ENCODE peak calls at places on chromosomes 3 and 15, in seven cellular contexts. One of them, this sample, is unnamed.

GRCh38 chr15:63905558-63906265 is 72.0 kb upstream of the HERC1 start:
- DNase-seq in transverse colon: no peak
- DNase-seq in fibroblast of lung: no peak
- DNase-seq in ovary: peak; percentile 1
- DNase-seq in adrenal gland: no peak
- DNase-seq in psoas muscle: no peak
- DNase-seq in body of pancreas: no peak
- DNase-seq in this sample: no peak

GRCh38 chr3:150412599-150413069 is 4.5 kb downstream of the TSC22D2 start:
- DNase-seq in adrenal gland: no peak
- DNase-seq in ovary: no peak
- DNase-seq in psoas muscle: no peak
- DNase-seq in fibroblast of lung: peak; percentile 89
- DNase-seq in body of pancreas: no peak
- DNase-seq in transverse colon: no peak
- DNase-seq in this sample: no peak

GRCh38 chr3:88188436-88188835 is 38.7 kb downstream of the C3orf38 start:
- DNase-seq in fibroblast of lung: peak; percentile 29
- DNase-seq in ovary: no peak
- DNase-seq in adrenal gland: no peak
- DNase-seq in psoas muscle: peak; percentile 75
- DNase-seq in body of pancreas: no peak
- DNase-seq in transverse colon: no peak
- DNase-seq in this sample: no peak

GRCh38 chr3:98350082-98350481 is 3.6 kb upstream of the OR5K4 start:
- DNase-seq in adrenal gland: no peak
- DNase-seq in transverse colon: no peak
- DNase-seq in ovary: no peak
- DNase-seq in body of pancreas: no peak
- DNase-seq in psoas muscle: no peak
- DNase-seq in fibroblast of lung: no peak
- DNase-seq in this sample: no peak

GRCh38 chr3:49668414-49668797 is 5.7 kb upstream of the APEH start:
- DNase-seq in body of pancreas: no peak
- DNase-seq in adrenal gland: no peak
- DNase-seq in psoas muscle: no peak
- DNase-seq in ovary: no peak
- DNase-seq in transverse colon: no peak
- DNase-seq in fibroblast of lung: no peak
- DNase-seq in this sample: peak; percentile 43

GRCh38 chr15:41483519-41483918 is 10.2 kb upstream of the ITPKA start:
- DNase-seq in psoas muscle: no peak
- DNase-seq in body of pancreas: no peak
- DNase-seq in adrenal gland: no peak
- DNase-seq in fibroblast of lung: no peak
- DNase-seq in ovary: no peak
- DNase-seq in transverse colon: no peak
- DNase-seq in this sample: no peak

GRCh38 chr3:127959873-127960272 is 44.8 kb downstream of the KBTBD12 start:
- DNase-seq in ovary: no peak
- DNase-seq in adrenal gland: peak; percentile 34
- DNase-seq in transverse colon: peak; percentile 11
- DNase-seq in psoas muscle: no peak
- DNase-seq in body of pancreas: peak; percentile 50
- DNase-seq in fibroblast of lung: peak; percentile 17
- DNase-seq in this sample: peak; percentile 84

GRCh38 chr3:15611018-15611417 is 9.5 kb downstream of the BTD start:
- DNase-seq in transverse colon: no peak
- DNase-seq in psoas muscle: no peak
- DNase-seq in body of pancreas: peak; percentile 21
- DNase-seq in ovary: no peak
- DNase-seq in adrenal gland: no peak
- DNase-seq in fibroblast of lung: no peak
- DNase-seq in this sample: no peak

GRCh38 chr15:56919708-56920637 is 1.5 kb downstream of the TCF12 start:
- DNase-seq in body of pancreas: peak; percentile 22
- DNase-seq in fibroblast of lung: peak; percentile 76
- DNase-seq in psoas muscle: peak; percentile 69
- DNase-seq in transverse colon: peak; percentile 28
- DNase-seq in ovary: peak; percentile 70
- DNase-seq in adrenal gland: peak; percentile 33
- DNase-seq in this sample: peak; percentile 38

GRCh38 chr15:61299060-61299763 is 70.1 kb upstream of the RORA start:
- DNase-seq in ovary: no peak
- DNase-seq in psoas muscle: no peak
- DNase-seq in transverse colon: peak; percentile 9
- DNase-seq in adrenal gland: no peak
- DNase-seq in fibroblast of lung: no peak
- DNase-seq in body of pancreas: peak; percentile 13
- DNase-seq in this sample: no peak

GRCh38 chr3:100068758-100069345 is 45.4 kb downstream of the FILIP1L start:
- DNase-seq in body of pancreas: peak; percentile 75
- DNase-seq in adrenal gland: peak; percentile 85
- DNase-seq in psoas muscle: peak; percentile 88
- DNase-seq in fibroblast of lung: peak; percentile 76
- DNase-seq in ovary: peak; percentile 82
- DNase-seq in transverse colon: peak; percentile 83
- DNase-seq in this sample: peak; percentile 80

GRCh38 chr3:182241777-182242556 is 530.2 kb downstream of the SOX2 start:
- DNase-seq in body of pancreas: peak; percentile 21
- DNase-seq in ovary: peak; percentile 70
- DNase-seq in transverse colon: no peak
- DNase-seq in adrenal gland: peak; percentile 56
- DNase-seq in fibroblast of lung: peak; percentile 97
- DNase-seq in psoas muscle: peak; percentile 75
- DNase-seq in this sample: no peak

GRCh38 chr3:149388001-149388435 is 10.6 kb upstream of the TM4SF1 start:
- DNase-seq in adrenal gland: no peak
- DNase-seq in fibroblast of lung: peak; percentile 95
- DNase-seq in body of pancreas: no peak
- DNase-seq in transverse colon: no peak
- DNase-seq in ovary: no peak
- DNase-seq in psoas muscle: no peak
- DNase-seq in this sample: no peak

GRCh38 chr3:141355242-141355641 is 13.1 kb upstream of the ZBTB38 start:
- DNase-seq in body of pancreas: no peak
- DNase-seq in ovary: no peak
- DNase-seq in psoas muscle: no peak
- DNase-seq in transverse colon: no peak
- DNase-seq in fibroblast of lung: no peak
- DNase-seq in adrenal gland: no peak
- DNase-seq in this sample: no peak

GRCh38 chr3:182063742-182064141 is 352.0 kb downstream of the SOX2 start:
- DNase-seq in adrenal gland: no peak
- DNase-seq in body of pancreas: no peak
- DNase-seq in ovary: no peak
- DNase-seq in psoas muscle: no peak
- DNase-seq in fibroblast of lung: no peak
- DNase-seq in transverse colon: no peak
- DNase-seq in this sample: no peak

GRCh38 chr15:88400069-88400468 is 67.1 kb downstream of the MRPL46 start:
- DNase-seq in adrenal gland: no peak
- DNase-seq in fibroblast of lung: no peak
- DNase-seq in transverse colon: no peak
- DNase-seq in ovary: no peak
- DNase-seq in psoas muscle: no peak
- DNase-seq in body of pancreas: no peak
- DNase-seq in this sample: no peak

GRCh38 chr3:127276995-127277394 is 10.9 kb downstream of the PRR20G start:
- DNase-seq in adrenal gland: no peak
- DNase-seq in fibroblast of lung: no peak
- DNase-seq in body of pancreas: no peak
- DNase-seq in ovary: no peak
- DNase-seq in psoas muscle: no peak
- DNase-seq in transverse colon: no peak
- DNase-seq in this sample: no peak

GRCh38 chr15:55685292-55685691 is 57.7 kb downstream of the PRTG start:
- DNase-seq in body of pancreas: no peak
- DNase-seq in transverse colon: no peak
- DNase-seq in fibroblast of lung: no peak
- DNase-seq in adrenal gland: no peak
- DNase-seq in ovary: no peak
- DNase-seq in psoas muscle: no peak
- DNase-seq in this sample: no peak

GRCh38 chr3:123743121-123743520 is 141.0 kb downstream of the MYLK start:
- DNase-seq in fibroblast of lung: peak; percentile 28
- DNase-seq in psoas muscle: no peak
- DNase-seq in ovary: no peak
- DNase-seq in transverse colon: no peak
- DNase-seq in body of pancreas: no peak
- DNase-seq in adrenal gland: no peak
- DNase-seq in this sample: no peak

GRCh38 chr3:158768881-158769518 is 32.9 kb upstream of the MFSD1 start:
- DNase-seq in ovary: no peak
- DNase-seq in adrenal gland: no peak
- DNase-seq in transverse colon: peak; percentile 11
- DNase-seq in psoas muscle: no peak
- DNase-seq in body of pancreas: no peak
- DNase-seq in fibroblast of lung: peak; percentile 98
- DNase-seq in this sample: peak; percentile 77

GRCh38 chr3:150762662-150763121 is 277 bp downstream of the SIAH2 start:
- DNase-seq in transverse colon: no peak
- DNase-seq in ovary: no peak
- DNase-seq in body of pancreas: no peak
- DNase-seq in fibroblast of lung: no peak
- DNase-seq in adrenal gland: no peak
- DNase-seq in psoas muscle: no peak
- DNase-seq in this sample: no peak

DNA sequence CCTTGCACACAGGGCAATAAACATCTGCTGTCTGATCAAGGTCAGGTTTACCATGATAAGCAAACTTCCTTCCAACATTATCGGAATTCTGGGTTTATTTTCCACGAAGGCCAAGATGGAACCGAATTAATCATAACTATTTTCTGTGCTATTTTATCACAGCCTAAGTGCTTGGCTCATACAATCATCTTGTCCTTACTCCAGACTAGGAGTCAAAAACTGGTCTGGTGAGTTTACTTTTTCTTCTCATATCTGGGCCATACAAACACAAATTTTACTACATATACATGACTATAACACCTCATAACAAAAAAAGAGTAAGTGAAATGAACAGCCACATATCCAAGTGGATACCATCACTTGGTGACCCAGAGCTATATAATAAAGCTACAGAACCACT is 2.3 kb downstream of the FBN1 start:
- DNase-seq in ovary: no peak
- DNase-seq in psoas muscle: no peak
- DNase-seq in body of pancreas: no peak
- DNase-seq in adrenal gland: no peak
- DNase-seq in transverse colon: no peak
- DNase-seq in fibroblast of lung: no peak
- DNase-seq in this sample: no peak
- H3K4me1 ChIP-seq in ovary: peaks cover 5% of the 10 kb centered on the region
- H3K4me1 ChIP-seq in psoas muscle: peaks cover 3% of the 10 kb centered on the region
- H3K4me1 ChIP-seq in body of pancreas: peaks cover 19% of the 10 kb centered on the region
- H3K4me1 ChIP-seq in adrenal gland: peaks cover 12% of the 10 kb centered on the region
- H3K4me1 ChIP-seq in transverse colon: no peaks in the 10 kb centered on the region
- H3K4me1 ChIP-seq in fibroblast of lung: peaks cover 11% of the 10 kb centered on the region
- H3K4me1 ChIP-seq in this sample: no peaks in the 10 kb centered on the region

GRCh38 chr3:25040739-25041138 is 387.3 kb upstream of the RARB start:
- DNase-seq in adrenal gland: no peak
- DNase-seq in ovary: no peak
- DNase-seq in fibroblast of lung: peak; percentile 57
- DNase-seq in psoas muscle: no peak
- DNase-seq in transverse colon: no peak
- DNase-seq in body of pancreas: no peak
- DNase-seq in this sample: no peak

GRCh38 chr3:25043757-25044156 is 384.3 kb upstream of the RARB start:
- DNase-seq in transverse colon: no peak
- DNase-seq in adrenal gland: no peak
- DNase-seq in psoas muscle: no peak
- DNase-seq in ovary: no peak
- DNase-seq in body of pancreas: no peak
- DNase-seq in fibroblast of lung: no peak
- DNase-seq in this sample: no peak

GRCh38 chr3:25044762-25045161 is 383.3 kb upstream of the RARB start:
- DNase-seq in psoas muscle: no peak
- DNase-seq in adrenal gland: no peak
- DNase-seq in transverse colon: no peak
- DNase-seq in ovary: no peak
- DNase-seq in body of pancreas: no peak
- DNase-seq in fibroblast of lung: no peak
- DNase-seq in this sample: no peak

GRCh38 chr3:25043181-25043580 is 384.9 kb upstream of the RARB start:
- DNase-seq in psoas muscle: no peak
- DNase-seq in ovary: no peak
- DNase-seq in body of pancreas: no peak
- DNase-seq in adrenal gland: no peak
- DNase-seq in fibroblast of lung: no peak
- DNase-seq in transverse colon: no peak
- DNase-seq in this sample: no peak

GRCh38 chr3:25041871-25042584 is 386.0 kb upstream of the RARB start:
- DNase-seq in adrenal gland: no peak
- DNase-seq in fibroblast of lung: no peak
- DNase-seq in ovary: no peak
- DNase-seq in body of pancreas: no peak
- DNase-seq in psoas muscle: no peak
- DNase-seq in transverse colon: no peak
- DNase-seq in this sample: no peak
- TF ChIP-seq CTCF in adrenal gland: no peak
- TF ChIP-seq CTCF in fibroblast of lung: peak; percentile 5
- TF ChIP-seq CTCF in ovary: no peak
- TF ChIP-seq CTCF in body of pancreas: no peak
- TF ChIP-seq CTCF in psoas muscle: no peak
- TF ChIP-seq CTCF in transverse colon: no peak
- TF ChIP-seq CTCF in this sample: no peak

GRCh38 chr15:66388576-66388975 is 1.9 kb downstream of the MAP2K1 start:
- DNase-seq in ovary: no peak
- DNase-seq in body of pancreas: no peak
- DNase-seq in psoas muscle: no peak
- DNase-seq in transverse colon: no peak
- DNase-seq in fibroblast of lung: no peak
- DNase-seq in adrenal gland: no peak
- DNase-seq in this sample: no peak
- H3K4me3 ChIP-seq in ovary: no peak overlapping the region
- H3K4me3 ChIP-seq in body of pancreas: no peak overlapping the region
- H3K4me3 ChIP-seq in psoas muscle: peak overlapping the region; percentile 94
- H3K4me3 ChIP-seq in transverse colon: peak overlapping the region; percentile 81
- H3K4me3 ChIP-seq in fibroblast of lung: peak overlapping the region; percentile 90
- H3K4me3 ChIP-seq in adrenal gland: no peak overlapping the region
- H3K4me3 ChIP-seq in this sample: no peak overlapping the region

DNA sequence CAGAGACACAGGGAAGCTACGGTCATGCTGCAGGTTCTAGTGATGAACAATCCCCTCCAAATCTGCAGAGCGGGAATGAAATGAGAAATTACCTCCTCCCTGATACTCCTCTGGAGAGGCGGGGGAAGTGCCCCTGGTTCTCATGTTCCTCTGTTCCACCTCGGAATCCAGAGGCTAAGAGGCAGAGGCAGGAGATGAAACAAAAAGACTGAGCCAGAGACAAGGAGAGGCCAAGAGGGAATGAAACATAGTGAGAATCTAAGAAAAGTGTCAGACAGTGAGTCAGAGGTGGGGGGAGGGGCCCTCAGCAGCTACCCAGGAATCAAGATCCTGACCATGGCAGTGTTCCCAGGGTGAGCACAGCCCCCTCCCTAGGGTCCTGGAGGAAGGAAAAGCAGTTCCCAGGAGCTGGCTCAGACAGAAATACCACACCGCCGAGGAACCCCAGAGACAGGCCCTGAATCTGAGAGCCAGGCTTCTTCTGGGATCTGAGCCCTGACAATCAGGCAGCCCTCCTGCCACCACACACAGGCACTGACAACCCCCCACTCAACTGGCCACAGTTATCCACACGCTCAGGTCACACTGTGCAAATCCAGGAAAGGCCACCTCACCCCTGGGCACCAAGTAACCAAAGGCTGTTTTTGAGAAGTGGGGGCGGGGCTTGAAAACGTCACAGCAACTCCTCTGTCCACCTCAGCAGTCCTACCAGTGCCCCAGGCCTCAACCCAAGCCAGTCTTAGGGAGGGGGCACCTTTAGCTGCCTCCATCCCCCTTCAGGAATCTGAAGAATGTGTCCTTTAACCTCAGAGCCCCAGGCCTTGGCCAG is 2.4 kb downstream of the CSRNP1 start:
- DNase-seq in fibroblast of lung: peak; percentile 98
- DNase-seq in psoas muscle: peak; percentile 92
- DNase-seq in body of pancreas: peak; percentile 95
- DNase-seq in adrenal gland: peak; percentile 97
- DNase-seq in ovary: peak; percentile 94
- DNase-seq in transverse colon: peak; percentile 81
- DNase-seq in this sample: peak; percentile 68
- H3K4me1 ChIP-seq in fibroblast of lung: peaks cover 54% of the 10 kb centered on the region
- H3K4me1 ChIP-seq in psoas muscle: peaks cover 63% of the 10 kb centered on the region
- H3K4me1 ChIP-seq in body of pancreas: peaks cover 89% of the 10 kb centered on the region
- H3K4me1 ChIP-seq in adrenal gland: peaks cover 60% of the 10 kb centered on the region
- H3K4me1 ChIP-seq in ovary: peaks cover 38% of the 10 kb centered on the region
- H3K4me1 ChIP-seq in transverse colon: peaks cover 56% of the 10 kb centered on the region
- H3K4me1 ChIP-seq in this sample: peaks cover 70% of the 10 kb centered on the region

This sample was measured in Caco-2.